ENCODE peak calls at places on chromosomes 13 and 19, in four cellular contexts. B is neural progenitor cell, S is fibroblast of the aortic adventitia, N is omental fat pad. O is an unnamed sample.

GRCh38 chr13:21341637-21342422 is 117.3 kb downstream of the ZDHHC20 start:
- DNase-seq in B (no peak), S (no peak), N (no peak), O (no peak)

GRCh38 chr13:39369161-39369890 is 233.7 kb downstream of the LHFPL6 start:
- DNase-seq in B (no peak), S (no peak), N (no peak), O (no peak)

GRCh38 chr19:40744554-40745401 is 5.5 kb downstream of the ACTMAP start:
- DNase-seq in B (peak), S (no peak), N (no peak), O (no peak)

GRCh38 chr13:27211771-27212364 is 39.5 kb upstream of the RPL21 start:
- DNase-seq in B (no peak), S (peak), N (no peak), O (peak)

GRCh38 chr19:4094291-4094690 is 27.6 kb upstream of the ZBTB7A start:
- DNase-seq in B (no peak), S (no peak), N (no peak), O (no peak)

GRCh38 chr13:34128661-34129060 is 310.7 kb downstream of the RFC3 start:
- DNase-seq in B (no peak), S (no peak), N (no peak), O (no peak)

GRCh38 chr13:24671367-24672117 is 8.7 kb upstream of the ATP12A start:
- DNase-seq in B (peak), S (peak), N (peak), O (peak)

GRCh38 chr19:50490991-50491472 is 14.4 kb upstream of the GARIN5A start:
- DNase-seq in B (no peak), S (no peak), N (no peak), O (no peak)

GRCh38 chr13:49976314-49977258 is 20.3 kb upstream of the TRIM13 start:
- DNase-seq in B (peak), S (peak), N (peak), O (peak)

GRCh38 chr13:33870046-33870668 is 52.2 kb downstream of the RFC3 start:
- DNase-seq in B (no peak), S (no peak), N (no peak), O (no peak)

GRCh38 chr19:47313754-47314133 is 4.1 kb downstream of the C5AR1 start:
- DNase-seq in B (no peak), S (no peak), N (no peak), O (no peak)

GRCh38 chr19:51339313-51339686 is 2.6 kb downstream of the VSIG10L start:
- DNase-seq in B (peak), S (no peak), N (no peak), O (no peak)

GRCh38 chr19:1854542-1855039 is 6.3 kb upstream of the REXO1 start:
- DNase-seq in B (peak), S (no peak), N (no peak), O (no peak)

GRCh38 chr13:24304620-24305019 is 4.8 kb upstream of the C1QTNF9 start:
- DNase-seq in B (no peak), S (no peak), N (no peak), O (no peak)

GRCh38 chr13:35879111-35879510 is 252.1 kb downstream of the DCLK1 start:
- DNase-seq in B (no peak), S (no peak), N (no peak), O (no peak)

GRCh38 chr19:34500656-34501120 is 19.1 kb downstream of the WTIP start:
- DNase-seq in B (no peak), S (no peak), N (no peak), O (no peak)

GRCh38 chr13:78121001-78121400 is 202.4 kb upstream of the EDNRB start:
- DNase-seq in B (no peak), S (no peak), N (no peak), O (no peak)

GRCh38 chr19:40799558-40800338 is 757 bp downstream of the EGLN2 start:
- DNase-seq in B (peak), S (no peak), N (no peak), O (peak)

GRCh38 chr19:46753420-46754155 is 7.3 kb upstream of the STRN4 start:
- DNase-seq in B (peak), S (no peak), N (no peak), O (no peak)

GRCh38 chr13:25699056-25699455 is 327.3 kb downstream of the ATP8A2 start:
- DNase-seq in B (no peak), S (no peak), N (no peak), O (no peak)

GRCh38 chr19:45645068-45645630 is 6.0 kb upstream of the EML2 start:
- DNase-seq in B (no peak), S (no peak), N (no peak), O (no peak)

GRCh38 chr13:75455962-75456361 is 26.0 kb downstream of the TBC1D4 start:
- DNase-seq in B (no peak), S (no peak), N (no peak), O (no peak)

GRCh38 chr13:32838985-32839384 is 177.2 kb upstream of the KL start:
- DNase-seq in B (no peak), S (no peak), N (no peak), O (peak)

GRCh38 chr13:79283742-79284141 is 122.3 kb downstream of the RBM26 start:
- DNase-seq in B (no peak), S (no peak), N (no peak), O (no peak)

GRCh38 chr19:15479391-15480345 is at the start of gene PGLYRP2:
- DNase-seq in B (no peak), S (no peak), N (no peak), O (peak)

GRCh38 chr19:10431254-10431942 is 11.1 kb downstream of the PDE4A start:
- DNase-seq in B (no peak), S (peak), N (no peak), O (no peak)

GRCh38 chr19:46380690-46381089 is 32.7 kb downstream of the CCDC8 start:
- DNase-seq in B (no peak), S (no peak), N (no peak), O (no peak)

GRCh38 chr13:78977311-78977710 is 318.4 kb upstream of the OBI1 start:
- DNase-seq in B (no peak), S (no peak), N (no peak), O (no peak)

GRCh38 chr13:37863708-37864107 is 5.9 kb downstream of the TRPC4 start:
- DNase-seq in B (no peak), S (no peak), N (no peak), O (no peak)

GRCh38 chr19:10289167-10289835 is 451 bp upstream of the ICAM5 start:
- DNase-seq in B (peak), S (no peak), N (no peak), O (peak)

GRCh38 chr13:59424661-59425060 is 739.1 kb downstream of the DIAPH3 start:
- DNase-seq in B (no peak), S (no peak), N (no peak), O (peak)

GRCh38 chr19:23563326-23563725 is 123.7 kb downstream of the ZNF675 start:
- DNase-seq in B (no peak), S (no peak), N (no peak), O (no peak)

GRCh38 chr13:41061914-41062837 is 867 bp downstream of the WBP4 start:
- DNase-seq in B (no peak), S (peak), N (no peak), O (peak)

GRCh38 chr13:109074436-109074835 is 445.0 kb downstream of the MYO16 start:
- DNase-seq in B (no peak), S (no peak), N (no peak), O (no peak)

GRCh38 chr13:107043016-107043957 is 475.4 kb upstream of the ARGLU1 start:
- DNase-seq in B (no peak), S (no peak), N (no peak), O (no peak)

GRCh38 chr19:43720936-43721335 is 5.1 kb downstream of the IRGC start:
- DNase-seq in B (no peak), S (no peak), N (no peak), O (no peak)

GRCh38 chr13:29472317-29472961 is 123.0 kb downstream of the SLC7A1 start:
- DNase-seq in B (peak), S (peak), N (no peak), O (peak)
- TF ChIP-seq CTCF in B (peak), S (peak), N (no peak), O (peak)

DNA sequence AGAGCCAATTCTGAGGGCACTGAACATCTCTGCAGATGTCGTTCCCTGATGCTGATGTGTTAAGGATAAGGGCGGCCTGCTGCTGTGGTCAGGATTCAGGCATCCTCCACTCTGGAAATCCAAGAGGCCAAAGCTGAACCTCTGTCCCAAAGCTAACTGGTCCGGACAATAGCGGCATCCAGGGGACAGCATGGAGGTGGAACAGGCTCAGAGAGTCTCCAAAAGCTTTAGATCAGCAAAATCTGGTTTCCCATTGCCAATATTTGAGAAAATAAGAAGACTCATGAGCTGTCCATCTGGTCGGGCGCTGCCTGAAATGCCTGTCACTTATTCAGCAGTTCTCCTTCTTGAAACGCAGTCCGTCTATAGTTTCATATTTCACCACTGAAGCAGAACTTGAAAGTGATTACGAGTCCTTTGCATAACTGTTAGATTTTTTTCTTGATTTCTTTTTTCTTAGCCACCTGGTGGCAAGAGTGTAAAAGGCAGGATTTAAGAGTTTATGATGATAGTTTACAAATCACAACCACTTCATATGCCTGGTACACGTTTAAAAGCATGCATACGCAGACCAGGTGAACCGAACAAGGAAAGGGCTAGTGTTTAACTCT is 45.9 kb downstream of the GGACT start:
- DNase-seq in B (no peak), S (peak), N (no peak), O (peak)
- TF ChIP-seq CTCF in B (peak), S (peak), N (no peak), O (peak)

GRCh38 chr13:64441740-64442139 is 2788.4 kb downstream of the PCDH9 start:
- DNase-seq in B (no peak), S (no peak), N (no peak), O (no peak)

GRCh38 chr13:64446372-64446771 is 2783.8 kb downstream of the PCDH9 start:
- DNase-seq in B (no peak), S (no peak), N (no peak), O (peak)
- TF ChIP-seq CTCF in B (peak), S (no peak), N (no peak), O (peak)

DNA sequence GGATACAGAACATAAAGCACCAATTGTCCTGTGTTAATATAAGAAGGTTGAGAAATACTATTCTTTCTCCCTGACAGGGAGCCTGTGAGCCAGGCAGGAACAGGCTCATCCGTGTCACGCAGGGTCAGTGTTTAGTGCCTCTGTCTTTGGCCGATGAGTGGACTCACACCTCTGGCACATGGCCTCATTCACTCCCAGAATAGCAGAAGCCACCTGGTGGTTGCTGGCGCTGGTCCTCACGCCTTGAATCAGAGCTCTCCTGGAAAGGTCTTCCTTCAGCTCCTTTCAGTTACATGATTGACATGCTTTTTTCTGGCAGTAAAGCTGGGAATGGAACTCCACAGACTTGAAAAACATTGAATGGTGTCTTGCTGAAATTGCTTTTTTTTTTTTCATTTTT is 28.1 kb upstream of the SIAH3 start:
- DNase-seq in B (peak), S (no peak), N (no peak), O (no peak)
- TF ChIP-seq CTCF in B (peak), S (no peak), N (no peak), O (peak)

O was measured in fibroblast of pulmonary artery.